ENCODE peak calls at places on chromosome 17, in ten cellular contexts. C, G, F, N, R, M, E, D, K and S are unnamed samples. For H3K27me3, the result is how much of the 10 kb centered on the place peaks cover.

GRCh38 chr17:16934133-16934795 is 37.7 kb downstream of the TNFRSF13B start:
- DNase-seq in M (no peak), N (no peak), R (no peak), K (no peak), F (no peak), G (no peak), C (peak), E (no peak), D (no peak), S (no peak)

GRCh38 chr17:38867179-38867994 is 2.5 kb upstream of the LASP1 start:
- DNase-seq in K (peak), M (peak), C (peak), R (peak), E (peak), G (peak), D (peak), N (peak), F (peak), S (peak)

GRCh38 chr17:57668332-57668731 is 76.8 kb downstream of the CCDC182 start:
- DNase-seq in D (no peak), E (no peak), G (no peak), M (no peak), N (no peak), R (no peak), F (no peak), C (no peak), K (no peak), S (no peak)

GRCh38 chr17:82350182-82351030 is 8.6 kb upstream of the TEX19 start:
- DNase-seq in M (no peak), G (peak), K (no peak), E (no peak), N (no peak), R (no peak), D (no peak), C (peak), F (no peak), S (no peak)

GRCh38 chr17:19460695-19461094 is 49.7 kb downstream of the RNF112 start:
- DNase-seq in E (no peak), G (no peak), N (no peak), K (peak), C (peak), D (no peak), M (peak), R (peak), F (no peak), S (no peak)

GRCh38 chr17:72971513-72971880 is 121.0 kb downstream of the SLC39A11 start:
- DNase-seq in K (no peak), E (no peak), D (no peak), C (no peak), N (no peak), G (no peak), F (no peak), R (no peak), M (no peak), S (no peak)

GRCh38 chr17:59149051-59149450 is 5.9 kb downstream of the SKA2 start:
- DNase-seq in D (no peak), F (no peak), G (no peak), N (peak), C (no peak), K (no peak), E (peak), M (peak), R (no peak), S (no peak)

GRCh38 chr17:7021993-7022778 is 664 bp upstream of the BCL6B start:
- DNase-seq in D (peak), M (peak), R (peak), C (peak), N (peak), G (peak), F (peak), E (no peak), K (peak), S (peak)

GRCh38 chr17:10019941-10020403 is 114.9 kb upstream of the RCVRN start:
- DNase-seq in C (no peak), F (no peak), M (no peak), K (no peak), R (no peak), N (no peak), E (no peak), D (no peak), G (no peak), S (no peak)

GRCh38 chr17:79917902-79918484 is 78.8 kb upstream of the CBX4 start:
- DNase-seq in N (no peak), F (no peak), C (no peak), E (no peak), K (no peak), D (no peak), G (no peak), R (no peak), M (no peak), S (no peak)

GRCh38 chr17:37791434-37791833 is 46.6 kb upstream of the HNF1B start:
- DNase-seq in C (peak), F (peak), K (no peak), R (no peak), M (peak), G (peak), D (no peak), N (peak), E (peak), S (no peak)

GRCh38 chr17:10197721-10198508 is 491 bp downstream of the GAS7 start:
- DNase-seq in C (no peak), M (no peak), F (no peak), K (no peak), G (peak), R (peak), E (no peak), D (no peak), N (no peak), S (no peak)

GRCh38 chr17:81207610-81208581 is 14.9 kb downstream of the CEP131 start:
- DNase-seq in R (peak), D (no peak), N (no peak), F (no peak), M (no peak), E (no peak), G (no peak), C (no peak), K (no peak), S (no peak)

GRCh38 chr17:75754378-75755204 is 10.4 kb downstream of the GALK1 start:
- DNase-seq in R (peak), D (no peak), M (no peak), C (no peak), F (no peak), K (peak), N (no peak), G (no peak), E (no peak), S (no peak)

GRCh38 chr17:50609376-50610074 is 25.2 kb upstream of the ABCC3 start:
- DNase-seq in M (no peak), R (peak), K (no peak), C (no peak), E (no peak), G (no peak), D (no peak), F (no peak), N (no peak), S (no peak)

GRCh38 chr17:72315514-72315913 is 194.7 kb downstream of the SOX9 start:
- DNase-seq in M (no peak), R (no peak), C (no peak), F (no peak), K (no peak), G (no peak), E (no peak), D (no peak), N (no peak), S (no peak)

GRCh38 chr17:1039511-1040215 is 42.7 kb downstream of the TIMM22 start:
- DNase-seq in K (peak), D (peak), E (no peak), N (no peak), G (no peak), F (no peak), R (peak), C (peak), M (no peak), S (no peak)

GRCh38 chr17:49548051-49548505 is 27.6 kb upstream of the NXPH3 start:
- DNase-seq in F (no peak), G (no peak), C (no peak), E (no peak), D (no peak), R (peak), N (no peak), M (no peak), K (no peak), S (no peak)

GRCh38 chr17:49547566-49547965 is 28.1 kb upstream of the NXPH3 start:
- DNase-seq in G (no peak), F (no peak), D (peak), R (peak), M (no peak), C (no peak), K (no peak), N (no peak), E (no peak), S (no peak)

GRCh38 chr17:49549311-49549605 is 26.4 kb upstream of the NXPH3 start:
- DNase-seq in M (no peak), C (no peak), G (no peak), F (no peak), D (no peak), E (no peak), N (no peak), K (no peak), R (no peak), S (no peak)

GRCh38 chr17:49549691-49550678 is 25.7 kb upstream of the NXPH3 start:
- DNase-seq in D (no peak), R (no peak), G (no peak), M (no peak), E (no peak), N (no peak), C (no peak), F (no peak), K (no peak), S (no peak)

GRCh38 chr17:49548506-49549310 is 27.0 kb upstream of the NXPH3 start:
- DNase-seq in N (peak), D (peak), K (no peak), F (no peak), E (peak), C (no peak), R (peak), G (no peak), M (peak), S (no peak)
- H3K27ac ChIP-seq in N (no peak), D (no peak), K (no peak), F (no peak), E (no peak), C (no peak), R (no peak), G (no peak), M (no peak), S (no peak)

GRCh38 chr17:14304222-14304844 is 3.5 kb downstream of the HS3ST3B1 start:
- DNase-seq in K (no peak), E (no peak), G (no peak), M (no peak), R (no peak), F (no peak), N (no peak), C (no peak), D (no peak), S (no peak)
- H3K27me3 ChIP-seq in K (under half), E (under half), G (under half), M (under half), R (under half), F (under half), N (under half), C (half or more), D (under half), S (under half)

GRCh38 chr17:78142113-78142861 is 3.9 kb upstream of the C17orf99 start:
- DNase-seq in D (no peak), M (peak), K (no peak), F (no peak), G (no peak), C (peak), E (peak), N (peak), R (no peak), S (no peak)
- H3K27ac ChIP-seq in D (no peak), M (no peak), K (no peak), F (no peak), G (no peak), C (no peak), E (peak), N (no peak), R (no peak), S (no peak)

DNA sequence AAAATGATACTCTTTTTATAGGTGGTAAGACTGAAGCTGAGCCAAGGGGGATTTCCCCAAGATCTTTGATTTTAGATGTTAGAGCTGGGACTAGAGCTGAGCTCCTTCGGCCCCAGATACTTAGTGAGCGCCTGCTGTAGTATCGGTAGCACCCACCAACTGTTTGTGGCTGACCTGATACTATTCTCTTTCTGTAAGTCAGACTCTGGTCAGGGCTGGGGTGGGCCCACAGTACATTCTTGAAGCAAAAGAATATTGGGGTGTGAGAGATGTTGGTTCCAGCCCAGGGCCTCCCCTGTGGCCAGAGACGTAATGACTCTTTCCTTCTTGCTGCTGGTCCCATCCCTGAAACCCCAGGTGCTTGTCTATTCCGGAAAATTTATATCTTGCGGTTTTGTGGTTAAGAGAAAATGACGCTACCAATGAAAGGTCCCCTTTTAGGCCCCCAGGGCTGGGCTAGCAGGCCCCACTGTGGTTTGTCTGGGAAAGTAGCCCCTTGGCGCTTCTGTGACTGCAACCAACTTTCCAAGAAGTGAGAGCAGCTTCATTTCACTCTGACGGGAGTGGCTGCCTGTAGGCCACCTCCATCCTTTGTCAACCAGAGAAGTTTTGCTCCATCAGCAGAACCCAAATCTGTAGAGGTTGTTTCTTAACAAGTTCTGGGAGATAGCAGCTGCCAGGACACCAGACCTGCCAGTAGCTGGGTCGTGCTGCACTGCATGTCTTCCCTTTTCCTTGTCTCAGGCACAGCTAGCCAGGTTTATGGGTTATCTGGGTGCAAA is 86.4 kb upstream of the LGALS9 start:
- DNase-seq in R (peak), F (no peak), K (no peak), D (no peak), E (peak), G (no peak), C (no peak), N (peak), M (peak), S (no peak)
- H3K27me3 ChIP-seq in R (under half), F (under half), K (under half), D (under half), E (under half), G (under half), C (under half), N (under half), M (under half), S (under half)